ENCODE peak calls at places on chromosomes 6 and 20, in four cellular contexts. E, D, Z and T are unnamed samples. For H3K4me1, the result is how much of the 10 kb centered on the place peaks cover.

GRCh38 chr20:31861346-31862156 is 8.8 kb downstream of the DUSP15 start:
- DNase-seq in E (no peak), D (peak), Z (peak), T (no peak)

GRCh38 chr20:58416057-58416456 is 27.0 kb downstream of the VAPB start:
- DNase-seq in E (no peak), D (no peak), Z (no peak), T (no peak)

GRCh38 chr20:46548688-46549087 is 1.8 kb downstream of the OCSTAMP start:
- DNase-seq in E (no peak), D (no peak), Z (no peak), T (no peak)

GRCh38 chr6:99471638-99472037 is 43.6 kb downstream of the USP45 start:
- DNase-seq in E (no peak), D (no peak), Z (no peak), T (no peak)

GRCh38 chr6:45532626-45533258 is 155.0 kb upstream of the SUPT3H start:
- DNase-seq in E (no peak), D (no peak), Z (peak), T (no peak)

GRCh38 chr20:14568225-14568624 is 230.8 kb upstream of the FLRT3 start:
- DNase-seq in E (no peak), D (no peak), Z (no peak), T (peak)

GRCh38 chr6:45512594-45512993 is 134.9 kb upstream of the SUPT3H start:
- DNase-seq in E (no peak), D (no peak), Z (no peak), T (no peak)

GRCh38 chr20:60664106-60664505 is 588.0 kb upstream of the CDH4 start:
- DNase-seq in E (no peak), D (no peak), Z (no peak), T (no peak)

GRCh38 chr20:53336892-53337291 is 256.7 kb downstream of the ZNF217 start:
- DNase-seq in E (no peak), D (no peak), Z (no peak), T (no peak)

GRCh38 chr6:154732538-154732823 is 735 bp upstream of the SCAF8 start:
- DNase-seq in E (no peak), D (no peak), Z (no peak), T (peak)

GRCh38 chr20:32204485-32205115 is 2.9 kb downstream of the PLAGL2 start:
- DNase-seq in E (no peak), D (no peak), Z (no peak), T (no peak)

GRCh38 chr6:151121900-151122299 is 117.9 kb upstream of the AKAP12 start:
- DNase-seq in E (no peak), D (no peak), Z (no peak), T (no peak)

GRCh38 chr6:160300076-160300695 is 41.6 kb upstream of the SLC22A2 start:
- DNase-seq in E (no peak), D (no peak), Z (no peak), T (peak)

GRCh38 chr6:99836471-99836870 is 157.6 kb downstream of the MCHR2 start:
- DNase-seq in E (no peak), D (no peak), Z (peak), T (peak)

GRCh38 chr6:13278184-13278583 is 50.2 kb downstream of the TBC1D7 start:
- DNase-seq in E (no peak), D (no peak), Z (no peak), T (no peak)

GRCh38 chr6:102746941-102747340 is 1353.4 kb downstream of the GRIK2 start:
- DNase-seq in E (no peak), D (no peak), Z (no peak), T (no peak)

DNA sequence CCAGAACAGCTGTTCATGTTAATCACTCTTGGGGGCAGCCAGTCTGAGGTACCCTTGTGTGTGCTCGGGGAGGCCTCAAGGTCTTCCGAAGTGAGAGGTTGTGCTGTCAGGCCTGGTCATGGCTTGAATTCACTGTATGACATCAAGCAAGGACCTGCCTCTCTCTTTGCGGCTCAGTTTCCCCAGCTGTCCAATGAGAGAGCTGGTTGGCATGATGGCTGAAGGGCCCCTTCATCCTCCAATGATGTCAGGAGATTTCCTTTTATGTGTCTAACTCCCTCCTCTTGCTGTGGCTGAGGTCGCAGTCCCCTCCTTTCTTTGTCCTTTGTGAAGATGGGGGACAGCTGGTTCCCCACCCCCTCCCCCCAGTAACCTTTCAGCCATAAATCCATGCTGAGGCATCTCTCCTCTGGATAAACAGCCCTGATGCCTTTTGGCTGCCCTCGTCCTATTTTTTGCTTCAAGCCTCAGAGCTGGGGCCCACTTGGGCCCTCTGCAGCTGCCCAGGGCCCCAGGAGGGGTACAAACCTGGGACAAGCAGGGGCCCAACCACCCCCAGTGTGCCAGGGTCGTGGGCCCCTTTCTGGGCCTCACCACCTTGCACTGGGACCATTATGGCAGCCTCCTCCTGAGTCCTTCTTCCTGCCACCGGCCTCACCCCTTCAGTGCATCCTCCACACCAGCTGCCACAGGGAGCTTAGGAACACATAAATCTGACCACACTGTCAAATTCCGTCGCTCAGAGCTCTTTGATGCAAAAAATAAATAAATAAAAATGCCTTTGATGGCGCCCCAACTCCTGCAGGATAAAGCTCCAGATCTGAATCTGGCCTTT is 15.6 kb downstream of the MYH7B start:
- DNase-seq in E (no peak), D (no peak), Z (no peak), T (no peak)
- H3K27ac ChIP-seq in E (no peak), D (no peak), Z (no peak), T (no peak)

GRCh38 chr6:167686204-167686893 is 140.4 kb upstream of the AFDN start:
- DNase-seq in E (no peak), D (no peak), Z (no peak), T (no peak)
- H3K4me1 ChIP-seq in E (under half), D (under half), Z (under half), T (under half)

DNA sequence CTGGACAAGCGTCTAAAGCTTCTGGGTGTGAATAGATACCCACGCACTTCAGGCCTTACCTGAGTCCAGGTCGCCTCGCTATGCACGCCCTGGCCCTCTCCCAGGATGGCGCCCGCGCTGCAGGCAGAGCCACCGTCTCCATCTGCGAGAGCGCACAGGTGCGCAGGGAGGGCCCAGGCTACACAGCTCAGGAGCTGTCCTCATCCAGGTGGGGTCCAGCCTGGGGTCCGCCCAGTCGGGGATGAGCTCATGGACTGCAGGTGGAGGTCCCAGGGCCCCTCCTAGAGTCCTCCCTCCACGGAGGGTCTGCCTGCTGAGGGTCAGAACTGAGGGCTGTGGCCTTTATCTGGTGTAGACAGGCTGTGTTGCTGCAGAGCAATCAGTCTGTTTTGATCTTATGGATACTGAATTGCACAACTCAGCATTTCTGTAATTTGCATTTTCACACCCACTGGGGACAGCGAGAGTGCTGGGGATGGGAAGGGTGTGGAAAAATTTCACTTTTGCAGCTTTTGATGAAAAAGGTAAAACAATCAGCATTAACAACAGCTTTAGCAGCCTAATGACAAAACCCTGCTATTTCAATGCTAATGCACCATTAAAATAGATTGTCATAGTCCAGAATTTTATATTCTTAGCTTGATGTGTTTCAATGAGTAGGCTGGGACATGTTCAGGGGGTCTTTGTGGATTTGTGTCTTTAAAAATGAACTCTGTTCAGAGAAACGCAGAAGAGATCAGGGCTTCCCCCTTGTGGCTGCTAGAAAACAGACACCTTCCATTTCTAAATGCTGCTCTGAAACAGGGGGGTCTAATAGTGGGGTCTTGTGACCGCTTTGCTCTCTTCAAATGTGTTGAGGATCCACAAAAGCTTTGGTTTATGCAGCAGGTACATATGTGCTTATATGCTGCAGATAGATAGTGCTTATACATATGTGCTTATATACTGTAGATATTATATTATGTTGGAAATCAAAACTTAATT is 77.8 kb upstream of the PHACTR3 start:
- DNase-seq in E (no peak), D (no peak), Z (no peak), T (no peak)
- TF ChIP-seq CTCF in E (no peak), D (peak), Z (peak), T (peak)

GRCh38 chr20:19864130-19864529 is 106.1 kb downstream of the RIN2 start:
- DNase-seq in E (no peak), D (no peak), Z (no peak), T (no peak)
- H3K27ac ChIP-seq in E (no peak), D (no peak), Z (no peak), T (no peak)

GRCh38 chr6:20134613-20135012 is 77.7 kb downstream of the MBOAT1 start:
- DNase-seq in E (no peak), D (no peak), Z (no peak), T (no peak)

GRCh38 chr6:20137837-20138236 is 74.4 kb downstream of the MBOAT1 start:
- DNase-seq in E (no peak), D (no peak), Z (peak), T (no peak)

GRCh38 chr6:20137288-20137687 is 75.0 kb downstream of the MBOAT1 start:
- DNase-seq in E (no peak), D (no peak), Z (no peak), T (no peak)

GRCh38 chr6:20135677-20136268 is 76.5 kb downstream of the MBOAT1 start:
- DNase-seq in E (no peak), D (no peak), Z (no peak), T (no peak)
- H3K4me1 ChIP-seq in E (under half), D (under half), Z (under half), T (under half)

GRCh38 chr6:1477432-1478090 is 88.2 kb downstream of the FOXF2 start:
- DNase-seq in E (no peak), D (no peak), Z (peak), T (no peak)
- TF ChIP-seq CTCF in E (no peak), D (no peak), Z (peak), T (peak)

GRCh38 chr6:90190752-90191393 is 105.8 kb downstream of the BACH2 start:
- DNase-seq in E (no peak), D (no peak), Z (no peak), T (no peak)
- H3K27ac ChIP-seq in E (no peak), D (no peak), Z (no peak), T (no peak)